ENCODE peak calls at places on chromosomes 6 and 20, in nine cellular contexts. Q, E, D, N, B, Z, W, L and V are unnamed samples.

GRCh38 chr6:39203804-39204495 is 25.3 kb downstream of the KCNK5 start:
- DNase-seq in Q (peak), E (no peak), D (no peak), N (peak), B (no peak), Z (no peak), W (no peak), L (no peak), V (peak)

GRCh38 chr20:61814726-61815125 is 251.0 kb downstream of the TAF4 start:
- DNase-seq in Q (no peak), E (no peak), D (no peak), N (no peak), B (no peak), Z (no peak), W (no peak), L (no peak), V (no peak)

GRCh38 chr20:10427060-10427692 is 6.8 kb downstream of the MKKS start:
- DNase-seq in Q (peak), E (no peak), D (no peak), N (no peak), B (peak), Z (peak), W (no peak), L (peak), V (peak)

GRCh38 chr20:3658708-3659491 is 4.3 kb downstream of the GFRA4 start:
- DNase-seq in Q (no peak), E (no peak), D (no peak), N (no peak), B (no peak), Z (no peak), W (no peak), L (no peak), V (no peak)

GRCh38 chr20:35697696-35698297 is 1.4 kb downstream of the NFS1 start:
- DNase-seq in Q (no peak), E (no peak), D (no peak), N (no peak), B (no peak), Z (no peak), W (no peak), L (no peak), V (no peak)

GRCh38 chr6:46078294-46078693 is 51.5 kb upstream of the ENPP4 start:
- DNase-seq in Q (no peak), E (no peak), D (no peak), N (no peak), B (no peak), Z (no peak), W (no peak), L (no peak), V (no peak)

GRCh38 chr20:17620371-17621228 is 50.7 kb downstream of the DSTN start:
- DNase-seq in Q (no peak), E (peak), D (no peak), N (peak), B (no peak), Z (peak), W (no peak), L (peak), V (no peak)

GRCh38 chr6:168083142-168083885 is 4.3 kb upstream of the FRMD1 start:
- DNase-seq in Q (no peak), E (no peak), D (no peak), N (no peak), B (no peak), Z (no peak), W (no peak), L (no peak), V (no peak)

GRCh38 chr20:51828762-51829161 is 26.4 kb upstream of the SALL4 start:
- DNase-seq in Q (no peak), E (no peak), D (no peak), N (peak), B (no peak), Z (no peak), W (no peak), L (no peak), V (no peak)

GRCh38 chr6:169930799-169931198 is 179.4 kb downstream of the ERMARD start:
- DNase-seq in Q (no peak), E (no peak), D (no peak), N (no peak), B (no peak), Z (no peak), W (no peak), L (no peak), V (peak)
- TF ChIP-seq CTCF in Q (no peak), E (no peak), D (no peak), N (peak), B (no peak), Z (peak), W (no peak), L (no peak), V (no peak)

DNA sequence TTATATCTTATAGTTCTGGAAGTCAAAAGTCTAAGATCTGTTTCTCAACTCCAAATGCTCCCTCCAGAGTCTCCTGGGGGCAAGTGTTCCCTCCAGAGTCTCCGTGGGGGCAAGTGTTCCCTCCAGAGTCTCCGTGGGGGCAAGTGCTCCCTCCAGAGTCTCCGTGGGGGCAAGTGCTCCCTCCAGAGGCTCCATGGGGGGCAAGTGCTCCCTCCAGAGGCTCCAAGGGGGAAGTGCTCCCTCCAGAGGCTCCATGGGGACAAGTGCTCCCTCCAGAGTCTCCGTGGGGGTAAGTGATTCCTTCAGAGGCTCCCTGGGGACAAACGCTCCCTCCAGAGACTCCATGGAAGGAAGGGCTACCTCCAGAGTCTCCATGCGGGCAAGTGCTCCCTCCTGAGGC is 34.0 kb upstream of the THBS2 start:
- DNase-seq in Q (no peak), E (no peak), D (no peak), N (no peak), B (no peak), Z (no peak), W (no peak), L (no peak), V (no peak)
- TF ChIP-seq CTCF in Q (no peak), E (no peak), D (no peak), N (no peak), B (no peak), Z (no peak), W (no peak), L (no peak), V (no peak)

GRCh38 chr6:41442800-41443501 is 103.2 kb upstream of the FOXP4 start:
- DNase-seq in Q (no peak), E (peak), D (peak), N (peak), B (no peak), Z (no peak), W (no peak), L (peak), V (no peak)
- TF ChIP-seq CTCF in Q (no peak), E (peak), D (peak), N (peak), B (peak), Z (peak), W (peak), L (peak), V (peak)

GRCh38 chr6:25042599-25042936 is 106.8 kb upstream of the RIPOR2 start:
- DNase-seq in Q (no peak), E (no peak), D (no peak), N (no peak), B (no peak), Z (peak), W (no peak), L (no peak), V (no peak)
- TF ChIP-seq CTCF in Q (no peak), E (no peak), D (peak), N (peak), B (no peak), Z (no peak), W (no peak), L (no peak), V (no peak)

DNA sequence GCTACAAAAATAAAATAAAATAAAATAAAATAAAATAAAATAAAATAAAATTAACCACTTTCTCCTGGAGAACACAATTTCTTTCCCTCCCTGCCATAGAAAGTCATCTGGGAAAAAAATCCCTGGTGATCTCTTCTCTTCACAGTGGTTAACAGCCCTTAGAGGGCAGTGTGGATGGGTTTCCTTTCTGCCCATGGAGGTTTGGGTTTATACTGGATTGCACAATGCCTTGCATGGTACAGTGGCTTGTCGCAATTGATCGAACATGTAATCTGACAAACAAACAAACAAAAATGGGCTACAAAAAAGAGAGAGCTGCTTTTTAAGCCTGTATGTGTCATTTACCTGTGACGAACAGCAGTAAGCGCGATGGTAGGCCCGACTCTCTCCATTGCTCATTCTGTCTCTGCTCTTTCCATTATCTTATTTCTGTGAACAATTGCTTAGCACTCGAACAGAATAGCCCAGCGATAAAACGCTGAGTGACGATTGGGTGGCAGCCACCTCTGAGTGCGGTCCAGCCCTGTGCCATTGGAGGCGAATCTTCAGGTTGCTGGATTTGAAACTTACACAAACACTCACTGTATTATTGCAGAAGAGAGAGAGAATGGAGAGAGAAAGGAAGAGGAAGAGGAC is 166.1 kb downstream of the CD83 start:
- DNase-seq in Q (no peak), E (no peak), D (no peak), N (peak), B (no peak), Z (no peak), W (peak), L (no peak), V (peak)
- TF ChIP-seq CTCF in Q (no peak), E (no peak), D (peak), N (peak), B (peak), Z (no peak), W (peak), L (no peak), V (no peak)